ENCODE peak calls at places on chromosomes 11 and 22, in five cellular contexts. One of them, this sample, is unnamed. For H3K9me3, the result is how much of the 10 kb centered on the place peaks cover.

GRCh38 chr11:134866981-134867675 is 455.1 kb upstream of the B3GAT1 start:
- DNase-seq in NT2/D1: no peak
- DNase-seq in astrocyte: no peak
- DNase-seq in adipocyte: no peak
- DNase-seq in trophoblast cell: no peak
- DNase-seq in this sample: no peak

GRCh38 chr11:94694309-94695060 is 73.7 kb upstream of the AMOTL1 start:
- DNase-seq in NT2/D1: no peak
- DNase-seq in astrocyte: no peak
- DNase-seq in adipocyte: no peak
- DNase-seq in trophoblast cell: no peak
- DNase-seq in this sample: no peak

GRCh38 chr22:33706100-33706499 is 214.2 kb downstream of the LARGE1 start:
- DNase-seq in NT2/D1: no peak
- DNase-seq in astrocyte: no peak
- DNase-seq in adipocyte: no peak
- DNase-seq in trophoblast cell: no peak
- DNase-seq in this sample: no peak

GRCh38 chr11:63868399-63869064 is 29.6 kb downstream of the MARK2 start:
- DNase-seq in NT2/D1: no peak
- DNase-seq in astrocyte: no peak
- DNase-seq in adipocyte: no peak
- DNase-seq in trophoblast cell: no peak
- DNase-seq in this sample: no peak

GRCh38 chr11:74493816-74494630 is 499 bp upstream of the LIPT2 start:
- DNase-seq in NT2/D1: peak
- DNase-seq in astrocyte: no peak
- DNase-seq in adipocyte: peak
- DNase-seq in trophoblast cell: peak
- DNase-seq in this sample: no peak

GRCh38 chr11:85414175-85414574 is 213.0 kb downstream of the DLG2 start:
- DNase-seq in NT2/D1: no peak
- DNase-seq in astrocyte: no peak
- DNase-seq in adipocyte: no peak
- DNase-seq in trophoblast cell: no peak
- DNase-seq in this sample: no peak

GRCh38 chr22:25661067-25661466 is 80.9 kb upstream of the MYO18B start:
- DNase-seq in NT2/D1: no peak
- DNase-seq in astrocyte: peak
- DNase-seq in adipocyte: peak
- DNase-seq in trophoblast cell: no peak
- DNase-seq in this sample: no peak

GRCh38 chr11:120098503-120099054 is 39.3 kb downstream of the TRIM29 start:
- DNase-seq in NT2/D1: no peak
- DNase-seq in astrocyte: no peak
- DNase-seq in adipocyte: no peak
- DNase-seq in trophoblast cell: no peak
- DNase-seq in this sample: no peak

GRCh38 chr11:76266269-76266668 is 60.0 kb upstream of the WNT11 start:
- DNase-seq in NT2/D1: no peak
- DNase-seq in astrocyte: peak
- DNase-seq in adipocyte: peak
- DNase-seq in trophoblast cell: peak
- DNase-seq in this sample: no peak

GRCh38 chr11:95059031-95059430 is 7.7 kb upstream of the SRSF8 start:
- DNase-seq in NT2/D1: no peak
- DNase-seq in astrocyte: no peak
- DNase-seq in adipocyte: no peak
- DNase-seq in trophoblast cell: no peak
- DNase-seq in this sample: no peak

GRCh38 chr22:37906364-37907008 is 389 bp downstream of the MICALL1 start:
- DNase-seq in NT2/D1: no peak
- DNase-seq in astrocyte: no peak
- DNase-seq in adipocyte: peak
- DNase-seq in trophoblast cell: no peak
- DNase-seq in this sample: no peak

GRCh38 chr22:46064236-46064965 is 85.9 kb upstream of the PPARA start:
- DNase-seq in NT2/D1: no peak
- DNase-seq in astrocyte: peak
- DNase-seq in adipocyte: no peak
- DNase-seq in trophoblast cell: no peak
- DNase-seq in this sample: no peak

GRCh38 chr22:25452116-25452700 is 112.3 kb upstream of the GRK3 start:
- DNase-seq in NT2/D1: no peak
- DNase-seq in astrocyte: peak
- DNase-seq in adipocyte: peak
- DNase-seq in trophoblast cell: no peak
- DNase-seq in this sample: no peak

GRCh38 chr11:67534070-67534679 is 10.9 kb upstream of the CABP2 start:
- DNase-seq in NT2/D1: no peak
- DNase-seq in astrocyte: no peak
- DNase-seq in adipocyte: no peak
- DNase-seq in trophoblast cell: no peak
- DNase-seq in this sample: no peak

GRCh38 chr11:8368772-8369171 is 105.1 kb upstream of the LMO1 start:
- DNase-seq in NT2/D1: no peak
- DNase-seq in astrocyte: no peak
- DNase-seq in adipocyte: no peak
- DNase-seq in trophoblast cell: no peak
- DNase-seq in this sample: no peak

GRCh38 chr11:102111011-102111786 is 952 bp downstream of the YAP1 start:
- DNase-seq in NT2/D1: peak
- DNase-seq in astrocyte: peak
- DNase-seq in adipocyte: peak
- DNase-seq in trophoblast cell: peak
- DNase-seq in this sample: no peak

GRCh38 chr11:96794152-96794551 is 404.3 kb downstream of the JRKL start:
- DNase-seq in NT2/D1: no peak
- DNase-seq in astrocyte: no peak
- DNase-seq in adipocyte: no peak
- DNase-seq in trophoblast cell: no peak
- DNase-seq in this sample: no peak

GRCh38 chr11:92473736-92474135 is 249.1 kb downstream of the FAT3 start:
- DNase-seq in NT2/D1: no peak
- DNase-seq in astrocyte: peak
- DNase-seq in adipocyte: no peak
- DNase-seq in trophoblast cell: peak
- DNase-seq in this sample: no peak

GRCh38 chr11:13883042-13883441 is 79.5 kb upstream of the SPON1 start:
- DNase-seq in NT2/D1: no peak
- DNase-seq in astrocyte: no peak
- DNase-seq in adipocyte: no peak
- DNase-seq in trophoblast cell: no peak
- DNase-seq in this sample: no peak

GRCh38 chr22:49320714-49321476 is 506.8 kb downstream of the BRD1 start:
- DNase-seq in NT2/D1: no peak
- DNase-seq in astrocyte: no peak
- DNase-seq in adipocyte: no peak
- DNase-seq in trophoblast cell: no peak
- DNase-seq in this sample: no peak

GRCh38 chr22:35957589-35957988 is 71.0 kb downstream of the RBFOX2 start:
- DNase-seq in NT2/D1: no peak
- DNase-seq in astrocyte: no peak
- DNase-seq in adipocyte: no peak
- DNase-seq in trophoblast cell: no peak
- DNase-seq in this sample: no peak
- H3K9me3 ChIP-seq in NT2/D1: under half
- H3K9me3 ChIP-seq in astrocyte: under half
- H3K9me3 ChIP-seq in adipocyte: under half
- H3K9me3 ChIP-seq in trophoblast cell: under half
- H3K9me3 ChIP-seq in this sample: under half

GRCh38 chr11:70468256-70469230 is 70.2 kb downstream of the CTTN start:
- DNase-seq in NT2/D1: no peak
- DNase-seq in astrocyte: no peak
- DNase-seq in adipocyte: no peak
- DNase-seq in trophoblast cell: peak
- DNase-seq in this sample: no peak
- H3K9ac ChIP-seq in NT2/D1: no peak
- H3K9ac ChIP-seq in astrocyte: no peak
- H3K9ac ChIP-seq in adipocyte: no peak
- H3K9ac ChIP-seq in trophoblast cell: no peak
- H3K9ac ChIP-seq in this sample: no peak

GRCh38 chr11:86577663-86578636 is 94.5 kb downstream of the ME3 start:
- DNase-seq in NT2/D1: no peak
- DNase-seq in astrocyte: peak
- DNase-seq in adipocyte: peak
- DNase-seq in trophoblast cell: no peak
- DNase-seq in this sample: no peak
- H3K4me3 ChIP-seq in NT2/D1: no peak
- H3K4me3 ChIP-seq in astrocyte: no peak
- H3K4me3 ChIP-seq in adipocyte: peak
- H3K4me3 ChIP-seq in trophoblast cell: no peak
- H3K4me3 ChIP-seq in this sample: no peak

GRCh38 chr11:69138265-69138664 is 17.5 kb upstream of the SMIM38 start:
- DNase-seq in NT2/D1: no peak
- DNase-seq in astrocyte: peak
- DNase-seq in adipocyte: peak
- DNase-seq in trophoblast cell: no peak
- DNase-seq in this sample: no peak
- H3K9me3 ChIP-seq in NT2/D1: under half
- H3K9me3 ChIP-seq in astrocyte: under half
- H3K9me3 ChIP-seq in adipocyte: under half
- H3K9me3 ChIP-seq in trophoblast cell: under half
- H3K9me3 ChIP-seq in this sample: under half

GRCh38 chr11:1375955-1376258 is 13.8 kb upstream of the BRSK2 start:
- DNase-seq in NT2/D1: no peak
- DNase-seq in astrocyte: no peak
- DNase-seq in adipocyte: no peak
- DNase-seq in trophoblast cell: no peak
- DNase-seq in this sample: no peak
- H3K9ac ChIP-seq in NT2/D1: no peak
- H3K9ac ChIP-seq in astrocyte: no peak
- H3K9ac ChIP-seq in adipocyte: no peak
- H3K9ac ChIP-seq in trophoblast cell: no peak
- H3K9ac ChIP-seq in this sample: no peak

This sample was measured in SK-N-MC.